ENCODE peak calls at places on chromosomes 12 and 14, in eight cellular contexts. Z is Calu3; A is iPS-NIHi11; B is stimulated activated CD8-positive, alpha-beta memory T cell treated with anti-CD3 and anti-CD28 coated beads, Interleukin-4, amount 100 ng/mL, for 1 hour; E is OCI-LY7; S is stimulated activated CD4-positive, alpha-beta T cell treated with anti-CD3 and anti-CD28 coated beads, Interleukin-15, amount 100 ng/mL, for 48 hours; R is head of caudate nucleus; D is smooth muscle cell of the brain vasculature. J is an unnamed sample.

GRCh38 chr12:65962921-65963883 is 138.9 kb downstream of the HMGA2 start:
- DNase-seq in Z (peak; percentile 47), A (peak; percentile 67), B (no peak), E (peak; percentile 6), S (no peak), R (peak; percentile 12), D (no peak), J (peak; percentile 23)

GRCh38 chr12:51847830-51848727 is at the start of gene FIGNL2:
- DNase-seq in Z (no peak), A (peak; percentile 65), B (no peak), E (no peak), S (no peak), R (no peak), D (no peak), J (no peak)

GRCh38 chr12:122895290-122895689 is 634 bp downstream of the VPS37B start:
- DNase-seq in Z (no peak), A (no peak), B (no peak), E (no peak), S (no peak), R (no peak), D (no peak), J (no peak)

GRCh38 chr12:121819212-121819949 is 15.6 kb downstream of the SETD1B start:
- DNase-seq in Z (no peak), A (no peak), B (no peak), E (no peak), S (no peak), R (no peak), D (no peak), J (no peak)

GRCh38 chr12:32902287-32902996 is 5.9 kb upstream of the PKP2 start:
- DNase-seq in Z (no peak), A (no peak), B (no peak), E (no peak), S (no peak), R (no peak), D (no peak), J (peak; percentile 42)

GRCh38 chr12:112557954-112558630 is 139.3 kb downstream of the PTPN11 start:
- DNase-seq in Z (no peak), A (no peak), B (no peak), E (no peak), S (no peak), R (peak; percentile 42), D (no peak), J (no peak)

GRCh38 chr12:124361074-124361965 is 66.4 kb downstream of the RFLNA start:
- DNase-seq in Z (no peak), A (no peak), B (no peak), E (no peak), S (no peak), R (no peak), D (no peak), J (no peak)

GRCh38 chr14:71466942-71467341 is 465.3 kb upstream of the RGS6 start:
- DNase-seq in Z (no peak), A (no peak), B (no peak), E (no peak), S (no peak), R (no peak), D (no peak), J (no peak)

GRCh38 chr12:13195848-13196301 is 651 bp upstream of the EMP1 start:
- DNase-seq in Z (no peak), A (no peak), B (no peak), E (no peak), S (no peak), R (no peak), D (no peak), J (no peak)

GRCh38 chr12:102438047-102438822 is 42.1 kb downstream of the IGF1 start:
- DNase-seq in Z (no peak), A (no peak), B (no peak), E (no peak), S (no peak), R (no peak), D (no peak), J (no peak)

GRCh38 chr12:101372431-101372830 is 35.1 kb downstream of the ARL1 start:
- DNase-seq in Z (no peak), A (no peak), B (no peak), E (no peak), S (no peak), R (no peak), D (no peak), J (no peak)

GRCh38 chr12:104314242-104314614 is 10.7 kb downstream of the EID3 start:
- DNase-seq in Z (no peak), A (no peak), B (no peak), E (no peak), S (no peak), R (no peak), D (no peak), J (no peak)

GRCh38 chr14:19851365-19851764 is 23.6 kb upstream of the OR4K2 start:
- DNase-seq in Z (no peak), A (no peak), B (no peak), E (no peak), S (no peak), R (no peak), D (no peak), J (no peak)

GRCh38 chr12:11722578-11723138 is 73.2 kb downstream of the ETV6 start:
- DNase-seq in Z (no peak), A (no peak), B (no peak), E (no peak), S (no peak), R (no peak), D (no peak), J (peak; percentile 71)